ENCODE peak calls at places on chromosomes 12 and 14, in seven cellular contexts. X is progenitor cell of endocrine pancreas, W is heart right ventricle, Y is GM06990, I is prostate gland, R is mucosa of descending colon, L is fibroblast of pulmonary artery. J is an unnamed sample.

GRCh38 chr14:77212933-77213656 is 31.5 kb downstream of the TMEM63C start:
- DNase-seq in R (no peak), I (peak), Y (peak), W (no peak), L (peak), X (peak), J (peak)

GRCh38 chr12:125983094-125983783 is 918.0 kb downstream of the AACS start:
- DNase-seq in X (peak), Y (no peak), L (peak), R (no peak), I (peak), W (no peak), J (no peak)

GRCh38 chr14:34161351-34162169 is 210.7 kb upstream of the EGLN3 start:
- DNase-seq in R (no peak), I (no peak), W (no peak), X (no peak), L (no peak), Y (no peak), J (no peak)

GRCh38 chr14:94132285-94132887 is 3.0 kb upstream of the IFI27L2 start:
- DNase-seq in I (peak), Y (no peak), L (peak), W (peak), R (no peak), X (peak), J (peak)

GRCh38 chr12:120853188-120853587 is 51.0 kb downstream of the SPPL3 start:
- DNase-seq in X (no peak), L (peak), R (no peak), I (no peak), W (no peak), Y (no peak), J (peak)

GRCh38 chr12:119868992-119869391 is 8.1 kb downstream of the CIT start:
- DNase-seq in Y (no peak), I (no peak), X (no peak), R (no peak), L (peak), W (no peak), J (peak)

GRCh38 chr14:94110552-94111181 is at the start of gene IFI27:
- DNase-seq in L (peak), I (no peak), R (peak), Y (no peak), X (no peak), W (peak), J (no peak)

GRCh38 chr12:128807161-128807724 is 16.5 kb downstream of the SLC15A4 start:
- DNase-seq in R (no peak), X (no peak), W (no peak), L (no peak), I (no peak), Y (no peak), J (no peak)

GRCh38 chr12:124296295-124296915 is 1.5 kb downstream of the RFLNA start:
- DNase-seq in Y (no peak), R (peak), L (no peak), I (no peak), X (no peak), W (no peak), J (no peak)

GRCh38 chr12:104485651-104486341 is 29.0 kb downstream of the CHST11 start:
- DNase-seq in X (no peak), I (no peak), W (no peak), L (no peak), R (no peak), Y (no peak), J (no peak)

GRCh38 chr12:96241484-96242256 is 47.5 kb downstream of the ELK3 start:
- DNase-seq in Y (no peak), W (peak), I (no peak), R (no peak), X (no peak), L (peak), J (no peak)

GRCh38 chr12:51773145-51773869 is 75.2 kb downstream of the FIGNL2 start:
- DNase-seq in R (no peak), W (no peak), I (no peak), Y (no peak), X (no peak), L (peak), J (peak)

GRCh38 chr12:31897791-31898503 is 61.3 kb upstream of the RESF1 start:
- DNase-seq in Y (peak), L (peak), R (no peak), I (no peak), X (no peak), W (peak), J (no peak)

GRCh38 chr12:111792155-111792876 is 25.6 kb downstream of the ALDH2 start:
- DNase-seq in L (no peak), I (no peak), R (peak), X (no peak), Y (no peak), W (peak), J (no peak)

GRCh38 chr14:23346693-23347405 is 5.8 kb downstream of the SLC22A17 start:
- DNase-seq in R (no peak), I (no peak), X (no peak), W (no peak), Y (no peak), L (no peak), J (no peak)

GRCh38 chr12:120399531-120399930 is 30.6 kb upstream of the MSI1 start:
- DNase-seq in L (peak), X (no peak), I (no peak), W (no peak), R (no peak), Y (no peak), J (peak)

DNA sequence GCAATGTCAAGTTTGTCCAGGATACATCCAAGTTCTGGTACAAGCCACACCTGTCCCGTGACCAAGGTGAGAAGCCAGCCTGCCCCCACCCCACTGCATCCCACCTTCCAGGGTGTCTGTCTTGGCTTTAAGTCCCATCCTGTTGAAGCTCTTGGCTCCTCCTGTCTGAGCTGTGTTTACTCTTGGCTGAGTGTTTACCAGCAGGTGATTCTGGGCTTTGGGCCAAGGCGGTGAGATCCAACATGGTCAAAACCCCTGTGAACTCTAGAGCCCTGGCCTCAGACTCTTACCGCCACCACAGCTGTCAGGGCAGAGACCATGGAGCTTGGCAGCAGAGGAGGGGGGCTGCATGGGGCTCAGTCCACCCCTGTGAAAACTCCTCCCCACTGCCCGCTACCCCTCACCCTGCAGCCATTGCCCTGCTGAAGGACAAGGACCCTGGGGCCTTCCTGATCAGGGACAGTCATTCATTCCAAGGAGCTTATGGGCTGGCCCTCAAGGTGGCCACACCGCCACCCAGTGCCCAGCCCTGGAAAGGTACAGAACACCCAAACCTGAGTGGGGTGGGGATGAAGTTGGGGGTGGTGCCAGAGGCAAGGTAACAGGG is 11.6 kb downstream of the TNS2 start:
- DNase-seq in I (peak), L (no peak), W (no peak), Y (no peak), X (no peak), R (peak), J (no peak)
- TF ChIP-seq CTCF in I (no peak), L (no peak), W (no peak), Y (peak), X (peak), R (no peak), J (peak)

DNA sequence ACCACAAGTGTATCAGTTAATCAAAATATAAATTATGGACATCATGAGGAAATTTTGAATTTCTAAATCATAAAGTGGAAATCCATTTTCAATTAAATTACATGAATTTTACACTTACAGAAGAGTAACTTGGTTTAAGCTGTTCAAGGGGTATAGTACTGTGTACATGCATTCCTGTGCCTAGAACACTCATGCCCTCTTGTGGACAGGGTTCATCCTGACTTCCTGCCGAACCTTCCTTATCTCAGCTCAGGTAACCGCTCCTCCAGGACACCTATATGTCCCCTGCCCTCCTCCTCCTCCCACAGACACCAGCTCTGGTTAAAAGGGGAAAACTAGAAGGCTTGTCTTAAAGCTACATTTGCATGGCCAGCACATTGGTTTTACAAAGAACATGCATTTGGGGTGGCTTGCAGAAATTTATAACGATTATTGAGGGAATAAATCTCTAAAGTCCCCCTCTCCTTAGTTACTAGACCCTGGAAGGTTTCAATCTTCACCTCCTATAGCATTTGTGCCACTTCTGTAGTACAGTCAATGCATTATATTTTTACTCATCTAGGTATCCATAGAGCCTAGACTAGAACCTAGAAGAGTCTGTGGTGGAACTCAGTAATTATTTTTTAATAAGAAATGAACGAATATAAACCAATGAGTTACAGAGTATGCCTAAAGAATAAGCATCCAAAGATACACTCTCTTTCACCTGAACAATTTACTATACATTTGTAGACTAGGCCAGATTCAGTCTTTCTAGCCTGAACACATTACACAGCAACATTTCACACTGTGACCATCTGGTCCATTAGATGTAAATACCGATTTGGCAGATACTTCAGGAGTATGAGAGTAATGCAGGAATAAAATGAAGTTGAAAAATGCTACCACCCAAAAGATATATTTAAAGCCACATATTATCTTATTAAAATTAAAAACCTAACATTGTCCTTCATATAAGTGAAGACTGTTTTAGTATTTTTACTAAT is 345.6 kb downstream of the PAWR start:
- DNase-seq in W (peak), Y (no peak), I (peak), R (no peak), X (peak), L (peak), J (no peak)
- TF ChIP-seq CTCF in W (peak), Y (peak), I (no peak), R (no peak), X (peak), L (peak), J (peak)

DNA sequence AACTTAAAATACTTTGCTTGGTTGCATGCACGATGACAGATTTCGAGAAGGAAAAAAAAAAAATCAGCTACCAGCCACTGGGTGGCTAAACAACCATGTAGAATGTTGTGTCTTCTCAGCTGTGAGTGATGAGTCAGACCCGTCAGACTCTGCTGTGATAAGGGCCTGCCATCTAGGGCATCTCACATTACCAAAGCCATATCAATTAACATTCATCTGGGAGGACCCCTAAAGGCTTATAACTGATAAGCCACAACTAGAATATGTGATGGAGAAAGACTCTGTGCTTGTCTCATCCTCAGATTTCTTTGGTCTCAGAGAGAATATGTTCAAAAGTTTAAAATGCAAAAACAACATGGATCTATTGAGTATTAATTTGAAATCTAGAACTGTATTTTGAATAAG is 111.5 kb downstream of the PAX9 start:
- DNase-seq in W (no peak), Y (no peak), X (no peak), R (no peak), L (peak), I (no peak), J (no peak)
- TF ChIP-seq CTCF in W (no peak), Y (peak), X (no peak), R (no peak), L (no peak), I (no peak), J (peak)

GRCh38 chr12:22919883-22920282 is 294.9 kb downstream of the ETNK1 start:
- DNase-seq in X (no peak), Y (no peak), R (no peak), W (no peak), I (no peak), L (no peak), J (no peak)

GRCh38 chr12:22924391-22924790 is 299.4 kb downstream of the ETNK1 start:
- DNase-seq in Y (no peak), X (no peak), L (no peak), R (no peak), I (no peak), W (no peak), J (no peak)

GRCh38 chr12:22925593-22925992 is 300.6 kb downstream of the ETNK1 start:
- DNase-seq in X (no peak), W (no peak), L (no peak), R (no peak), I (no peak), Y (no peak), J (no peak)

DNA sequence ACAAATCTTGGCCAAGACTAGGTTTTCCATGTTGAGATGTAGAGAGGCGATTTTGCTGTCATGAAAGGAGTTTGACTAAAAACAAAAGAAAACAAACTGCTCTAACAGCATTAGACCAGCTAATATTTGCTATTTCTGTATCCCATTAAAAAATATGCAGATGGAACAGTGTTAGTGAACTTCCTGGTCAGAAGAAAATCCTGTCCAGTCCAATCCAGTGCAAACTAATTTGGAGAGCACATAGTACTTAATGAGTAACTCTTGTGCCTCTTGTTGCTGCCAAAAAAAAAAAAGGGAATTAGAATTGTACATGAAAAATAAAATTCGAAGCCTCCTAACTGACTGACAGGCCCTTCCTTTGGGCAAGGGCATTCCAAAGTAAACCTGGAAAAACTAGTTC is 298.8 kb downstream of the ETNK1 start:
- DNase-seq in I (no peak), R (no peak), W (no peak), X (no peak), Y (no peak), L (no peak), J (no peak)
- TF ChIP-seq CTCF in I (no peak), R (no peak), W (no peak), X (no peak), Y (no peak), L (no peak), J (no peak)

DNA sequence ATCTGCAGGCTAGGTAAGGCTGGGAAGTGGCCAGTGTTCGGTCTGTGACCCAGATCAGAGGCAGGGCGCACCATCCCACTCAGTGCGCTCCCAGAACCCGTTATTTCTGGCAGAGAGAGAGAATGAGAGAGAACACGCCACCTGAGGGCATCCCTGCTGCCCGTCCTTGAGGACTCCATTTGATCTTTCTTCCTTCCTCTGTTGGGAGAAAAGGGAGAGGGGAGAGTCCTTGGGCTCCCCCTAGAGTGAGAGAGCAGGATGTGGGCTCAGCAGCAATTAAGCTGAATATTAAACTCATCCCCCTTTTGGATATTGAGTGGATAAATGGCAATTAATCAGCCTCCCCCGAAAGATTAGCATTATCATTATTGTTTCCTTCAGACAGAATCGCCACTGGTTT is 70.6 kb downstream of the IFT43 start:
- DNase-seq in W (no peak), R (no peak), L (peak), Y (no peak), X (no peak), I (no peak), J (no peak)
- TF ChIP-seq CTCF in W (no peak), R (no peak), L (peak), Y (peak), X (peak), I (no peak), J (peak)

DNA sequence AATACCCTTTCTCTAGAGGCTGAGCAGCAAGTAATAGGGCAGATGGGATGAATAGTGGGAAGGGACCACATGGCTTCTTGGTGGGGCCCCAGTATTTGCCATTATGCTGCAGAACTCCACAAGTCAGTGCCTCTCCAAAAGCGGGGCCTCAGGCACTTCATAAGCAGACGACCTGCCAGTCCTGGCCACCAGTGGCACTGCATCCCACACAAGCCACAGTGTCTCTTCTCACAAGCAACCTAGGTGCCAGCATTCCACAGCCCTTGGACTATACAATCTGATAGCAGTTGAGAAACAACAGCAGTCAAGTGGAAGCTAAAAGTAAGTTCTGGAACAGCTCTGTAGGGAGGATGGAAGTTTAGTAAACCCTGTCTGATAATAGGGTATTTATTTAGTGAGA is 4.2 kb upstream of the SLC8A3 start:
- DNase-seq in L (no peak), X (no peak), W (no peak), I (no peak), Y (no peak), R (no peak), J (no peak)
- TF ChIP-seq CTCF in L (no peak), X (no peak), W (no peak), I (no peak), Y (no peak), R (no peak), J (no peak)

DNA sequence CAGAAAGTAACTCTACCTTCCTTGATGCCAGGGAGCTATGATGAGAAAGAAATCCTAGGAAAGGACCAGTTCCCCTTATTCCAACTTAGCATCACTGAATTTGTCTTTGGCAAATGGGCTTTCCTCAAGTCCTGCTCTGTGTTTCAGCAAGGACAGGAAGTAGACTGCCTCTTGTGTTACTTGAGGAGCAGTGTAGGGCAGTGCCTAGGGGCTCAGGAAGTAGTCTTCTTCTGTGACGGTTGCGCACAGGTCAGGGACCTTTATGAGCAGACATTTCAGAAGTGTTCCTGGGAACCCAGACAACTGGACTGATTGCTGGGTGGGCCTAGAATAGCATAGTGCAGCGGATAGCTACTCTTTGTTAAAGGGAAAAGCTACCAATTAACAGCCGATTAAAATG is 2.7 kb downstream of the LGALS3 start:
- DNase-seq in L (no peak), X (no peak), Y (no peak), I (no peak), W (no peak), R (no peak), J (no peak)
- TF ChIP-seq CTCF in L (peak), X (no peak), Y (no peak), I (no peak), W (no peak), R (no peak), J (no peak)

GRCh38 chr12:58443273-58443980 is 476.9 kb downstream of the LRIG3 start:
- DNase-seq in R (no peak), Y (no peak), I (no peak), X (no peak), W (peak), L (peak), J (peak)
- TF ChIP-seq CTCF in R (no peak), Y (peak), I (no peak), X (peak), W (no peak), L (peak), J (peak)

GRCh38 chr12:25813843-25814242 is 144.6 kb upstream of the RASSF8 start:
- DNase-seq in L (no peak), X (no peak), I (peak), R (no peak), W (no peak), Y (no peak), J (no peak)
- TF ChIP-seq CTCF in L (no peak), X (no peak), I (no peak), R (no peak), W (no peak), Y (no peak), J (no peak)

GRCh38 chr12:10807186-10807585 is at the start of gene TAS2R8:
- DNase-seq in L (no peak), X (no peak), Y (no peak), I (no peak), W (no peak), R (no peak), J (no peak)
- TF ChIP-seq CTCF in L (no peak), X (no peak), Y (no peak), I (no peak), W (no peak), R (no peak), J (no peak)